ENCODE peak calls at places on chromosome 19, in four cellular contexts. M is PC-3, G is left ventricle myocardium inferior, N is spleen. H is an unnamed sample.

GRCh38 chr19:49851456-49852259 is 699 bp downstream of the PTOV1 start:
- DNase-seq in M (peak; percentile 43), G (no peak), N (peak; percentile 89), H (peak; percentile 58)

GRCh38 chr19:810077-810855 is 11.5 kb downstream of the PLPPR3 start:
- DNase-seq in M (no peak), G (no peak), N (no peak), H (no peak)

GRCh38 chr19:38769635-38770211 is 3.6 kb downstream of the LGALS7 start:
- DNase-seq in M (no peak), G (peak; percentile 92), N (peak; percentile 99), H (peak; percentile 88)

GRCh38 chr19:32869369-32870153 is at the start of gene SLC7A9:
- DNase-seq in M (no peak), G (no peak), N (peak; percentile 31), H (no peak)

GRCh38 chr19:37221136-37221535 is 3.1 kb downstream of the ZNF383 start:
- DNase-seq in M (no peak), G (no peak), N (no peak), H (no peak)

GRCh38 chr19:8320564-8321066 is 560 bp downstream of the NDUFA7 start:
- DNase-seq in M (no peak), G (no peak), N (no peak), H (no peak)

GRCh38 chr19:21677696-21678418 is 89.5 kb downstream of the ZNF100 start:
- DNase-seq in M (no peak), G (peak; percentile 25), N (no peak), H (no peak)

GRCh38 chr19:41323430-41324125 is 13.6 kb downstream of the CCDC97 start:
- DNase-seq in M (peak; percentile 72), G (peak; percentile 62), N (no peak), H (peak; percentile 76)

GRCh38 chr19:572891-573825 is 762 bp downstream of the BSG start:
- DNase-seq in M (peak; percentile 47), G (peak; percentile 43), N (peak; percentile 91), H (peak; percentile 64)

GRCh38 chr19:47650695-47651094 is 41.8 kb downstream of the BICRA start:
- DNase-seq in M (no peak), G (no peak), N (no peak), H (no peak)

GRCh38 chr19:32936065-32936464 is 35.7 kb downstream of the CEP89 start:
- DNase-seq in M (no peak), G (no peak), N (no peak), H (no peak)

GRCh38 chr19:54418030-54418929 is 3.0 kb downstream of the TTYH1 start:
- DNase-seq in M (no peak), G (no peak), N (peak; percentile 77), H (no peak)

GRCh38 chr19:31160346-31160926 is 188.8 kb downstream of the TSHZ3 start:
- DNase-seq in M (no peak), G (no peak), N (no peak), H (no peak)

GRCh38 chr19:4077800-4078683 is 11.3 kb upstream of the ZBTB7A start:
- DNase-seq in M (peak; percentile 20), G (peak; percentile 87), N (peak; percentile 93), H (peak; percentile 74)

GRCh38 chr19:4081441-4082129 is 14.9 kb upstream of the ZBTB7A start:
- DNase-seq in M (peak; percentile 12), G (no peak), N (no peak), H (no peak)

GRCh38 chr19:4075373-4075772 is 8.7 kb upstream of the ZBTB7A start:
- DNase-seq in M (no peak), G (no peak), N (no peak), H (no peak)

GRCh38 chr19:4080473-4080872 is 13.8 kb upstream of the ZBTB7A start:
- DNase-seq in M (no peak), G (no peak), N (no peak), H (no peak)

GRCh38 chr19:4077011-4077382 is 10.3 kb upstream of the ZBTB7A start:
- DNase-seq in M (no peak), G (no peak), N (no peak), H (no peak)
- H3K27ac ChIP-seq in M (no peak overlapping the region), G (peak overlapping the region; percentile 87), N (peak overlapping the region; percentile 92), H (no peak overlapping the region)

DNA sequence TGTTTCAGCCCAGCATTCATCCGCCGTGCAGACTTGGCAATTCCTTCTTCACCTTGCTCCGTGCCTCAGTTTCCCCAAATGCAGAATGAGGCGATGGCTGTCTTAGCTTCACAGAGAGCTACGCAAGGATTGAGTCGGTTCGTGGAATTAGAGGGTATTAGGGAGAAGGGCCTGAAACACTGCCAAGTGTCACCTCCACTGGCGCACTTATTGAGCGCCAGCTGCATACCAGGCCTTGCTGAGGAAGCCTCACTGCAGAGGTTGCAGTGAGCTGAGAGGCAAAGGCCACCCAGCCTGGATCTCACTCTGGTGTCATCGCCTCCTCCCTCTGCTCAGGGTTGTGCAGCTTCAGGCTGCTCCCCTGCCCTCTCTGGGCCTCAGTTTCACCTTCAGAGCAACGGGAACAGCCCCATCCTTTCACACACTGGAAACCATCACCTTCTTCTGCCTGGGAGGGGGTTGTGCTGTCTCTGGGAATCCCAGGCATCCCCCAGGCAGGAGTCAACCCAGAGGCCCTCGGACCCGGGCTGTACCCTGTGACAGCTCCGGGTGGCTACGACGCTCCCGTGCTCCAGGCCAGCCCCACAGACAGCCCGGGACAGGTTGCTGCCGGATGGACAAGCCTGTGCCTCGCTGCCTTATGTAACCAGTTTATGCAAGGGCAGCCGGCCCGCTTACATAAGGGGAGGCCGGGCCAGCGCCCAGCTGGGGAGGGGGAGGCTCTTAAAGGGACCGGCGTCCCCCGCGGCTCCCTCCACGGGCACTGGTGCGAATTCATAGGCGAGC is 31.9 kb downstream of the NFIC start:
- DNase-seq in M (no peak), G (peak; percentile 84), N (peak; percentile 83), H (peak; percentile 84)
- H3K27ac ChIP-seq in M (no peak overlapping the region), G (peak overlapping the region; percentile 100), N (peak overlapping the region; percentile 72), H (peak overlapping the region; percentile 95)

GRCh38 chr19:44746946-44747738 is 1.4 kb upstream of the BCL3 start:
- DNase-seq in M (peak; percentile 91), G (peak; percentile 94), N (peak; percentile 96), H (peak; percentile 94)
- H3K27ac ChIP-seq in M (peak overlapping the region; percentile 100), G (peak overlapping the region; percentile 98), N (peak overlapping the region; percentile 96), H (peak overlapping the region; percentile 87)

GRCh38 chr19:17305211-17305516 is 508 bp upstream of the MRPL34 start:
- DNase-seq in M (no peak), G (no peak), N (no peak), H (no peak)
- H3K27ac ChIP-seq in M (peak overlapping the region; percentile 42), G (peak overlapping the region; percentile 98), N (peak overlapping the region; percentile 91), H (peak overlapping the region; percentile 81)